ENCODE peak calls at places on chromosomes 3 and 15, in six cellular contexts. One of them, this sample, is unnamed.

GRCh38 chr3:113275876-113276580 is 64.7 kb downstream of the BOC start:
- DNase-seq in activated CD4-positive, alpha-beta T cell treated with anti-CD3 and anti-CD28 coated beads, Interleukin-2, amount 10 ng/mL, durations not matched to agents 7 days and 5 days: no peak
- DNase-seq in activated CD8-positive, alpha-beta memory T cell treated with anti-CD3 and anti-CD28 coated beads, Interleukin-2, amount 50 U/mL, for 48 hours: no peak
- DNase-seq in left cardiac atrium: peak
- DNase-seq in activated naive CD8-positive, alpha-beta T cell treated with anti-CD3 and anti-CD28 coated beads, Interleukin-2, amount 50 U/mL, for 24 hours: peak
- DNase-seq in fibroblast of the conjunctiva: peak
- DNase-seq in this sample: no peak

GRCh38 chr3:49673715-49674490 is at the start of gene APEH:
- DNase-seq in activated CD4-positive, alpha-beta T cell treated with anti-CD3 and anti-CD28 coated beads, Interleukin-2, amount 10 ng/mL, durations not matched to agents 7 days and 5 days: peak
- DNase-seq in left cardiac atrium: peak
- DNase-seq in activated CD8-positive, alpha-beta memory T cell treated with anti-CD3 and anti-CD28 coated beads, Interleukin-2, amount 50 U/mL, for 48 hours: peak
- DNase-seq in fibroblast of the conjunctiva: peak
- DNase-seq in activated naive CD8-positive, alpha-beta T cell treated with anti-CD3 and anti-CD28 coated beads, Interleukin-2, amount 50 U/mL, for 24 hours: peak
- DNase-seq in this sample: no peak

GRCh38 chr3:72938471-72939265 is 50.8 kb downstream of the GXYLT2 start:
- DNase-seq in activated CD8-positive, alpha-beta memory T cell treated with anti-CD3 and anti-CD28 coated beads, Interleukin-2, amount 50 U/mL, for 48 hours: no peak
- DNase-seq in activated CD4-positive, alpha-beta T cell treated with anti-CD3 and anti-CD28 coated beads, Interleukin-2, amount 10 ng/mL, durations not matched to agents 7 days and 5 days: peak
- DNase-seq in activated naive CD8-positive, alpha-beta T cell treated with anti-CD3 and anti-CD28 coated beads, Interleukin-2, amount 50 U/mL, for 24 hours: no peak
- DNase-seq in fibroblast of the conjunctiva: peak
- DNase-seq in left cardiac atrium: peak
- DNase-seq in this sample: no peak

GRCh38 chr3:126870608-126871210 is 112.2 kb upstream of the PLXNA1 start:
- DNase-seq in activated naive CD8-positive, alpha-beta T cell treated with anti-CD3 and anti-CD28 coated beads, Interleukin-2, amount 50 U/mL, for 24 hours: no peak
- DNase-seq in activated CD8-positive, alpha-beta memory T cell treated with anti-CD3 and anti-CD28 coated beads, Interleukin-2, amount 50 U/mL, for 48 hours: no peak
- DNase-seq in fibroblast of the conjunctiva: no peak
- DNase-seq in left cardiac atrium: no peak
- DNase-seq in activated CD4-positive, alpha-beta T cell treated with anti-CD3 and anti-CD28 coated beads, Interleukin-2, amount 10 ng/mL, durations not matched to agents 7 days and 5 days: no peak
- DNase-seq in this sample: no peak

GRCh38 chr3:57942872-57943283 is 65.3 kb upstream of the FLNB start:
- DNase-seq in activated CD4-positive, alpha-beta T cell treated with anti-CD3 and anti-CD28 coated beads, Interleukin-2, amount 10 ng/mL, durations not matched to agents 7 days and 5 days: no peak
- DNase-seq in activated CD8-positive, alpha-beta memory T cell treated with anti-CD3 and anti-CD28 coated beads, Interleukin-2, amount 50 U/mL, for 48 hours: no peak
- DNase-seq in activated naive CD8-positive, alpha-beta T cell treated with anti-CD3 and anti-CD28 coated beads, Interleukin-2, amount 50 U/mL, for 24 hours: no peak
- DNase-seq in fibroblast of the conjunctiva: no peak
- DNase-seq in left cardiac atrium: peak
- DNase-seq in this sample: no peak

GRCh38 chr3:196268270-196269163 is 19.0 kb downstream of the PCYT1A start:
- DNase-seq in fibroblast of the conjunctiva: peak
- DNase-seq in left cardiac atrium: no peak
- DNase-seq in activated CD8-positive, alpha-beta memory T cell treated with anti-CD3 and anti-CD28 coated beads, Interleukin-2, amount 50 U/mL, for 48 hours: peak
- DNase-seq in activated CD4-positive, alpha-beta T cell treated with anti-CD3 and anti-CD28 coated beads, Interleukin-2, amount 10 ng/mL, durations not matched to agents 7 days and 5 days: no peak
- DNase-seq in activated naive CD8-positive, alpha-beta T cell treated with anti-CD3 and anti-CD28 coated beads, Interleukin-2, amount 50 U/mL, for 24 hours: no peak
- DNase-seq in this sample: no peak

GRCh38 chr15:78661001-78661400 is 20.0 kb upstream of the CHRNB4 start:
- DNase-seq in fibroblast of the conjunctiva: no peak
- DNase-seq in activated CD8-positive, alpha-beta memory T cell treated with anti-CD3 and anti-CD28 coated beads, Interleukin-2, amount 50 U/mL, for 48 hours: no peak
- DNase-seq in left cardiac atrium: no peak
- DNase-seq in activated naive CD8-positive, alpha-beta T cell treated with anti-CD3 and anti-CD28 coated beads, Interleukin-2, amount 50 U/mL, for 24 hours: no peak
- DNase-seq in activated CD4-positive, alpha-beta T cell treated with anti-CD3 and anti-CD28 coated beads, Interleukin-2, amount 10 ng/mL, durations not matched to agents 7 days and 5 days: no peak
- DNase-seq in this sample: no peak

GRCh38 chr15:63997715-63998442 is 48.4 kb downstream of the DAPK2 start:
- DNase-seq in activated CD4-positive, alpha-beta T cell treated with anti-CD3 and anti-CD28 coated beads, Interleukin-2, amount 10 ng/mL, durations not matched to agents 7 days and 5 days: no peak
- DNase-seq in activated naive CD8-positive, alpha-beta T cell treated with anti-CD3 and anti-CD28 coated beads, Interleukin-2, amount 50 U/mL, for 24 hours: no peak
- DNase-seq in left cardiac atrium: no peak
- DNase-seq in fibroblast of the conjunctiva: no peak
- DNase-seq in activated CD8-positive, alpha-beta memory T cell treated with anti-CD3 and anti-CD28 coated beads, Interleukin-2, amount 50 U/mL, for 48 hours: no peak
- DNase-seq in this sample: no peak

GRCh38 chr15:85692873-85693272 is 101.9 kb downstream of the KLHL25 start:
- DNase-seq in activated naive CD8-positive, alpha-beta T cell treated with anti-CD3 and anti-CD28 coated beads, Interleukin-2, amount 50 U/mL, for 24 hours: no peak
- DNase-seq in fibroblast of the conjunctiva: no peak
- DNase-seq in activated CD4-positive, alpha-beta T cell treated with anti-CD3 and anti-CD28 coated beads, Interleukin-2, amount 10 ng/mL, durations not matched to agents 7 days and 5 days: peak
- DNase-seq in activated CD8-positive, alpha-beta memory T cell treated with anti-CD3 and anti-CD28 coated beads, Interleukin-2, amount 50 U/mL, for 48 hours: no peak
- DNase-seq in left cardiac atrium: no peak
- DNase-seq in this sample: no peak

GRCh38 chr3:148992027-148992634 is 791 bp downstream of the GYG1 start:
- DNase-seq in activated naive CD8-positive, alpha-beta T cell treated with anti-CD3 and anti-CD28 coated beads, Interleukin-2, amount 50 U/mL, for 24 hours: peak
- DNase-seq in left cardiac atrium: peak
- DNase-seq in activated CD8-positive, alpha-beta memory T cell treated with anti-CD3 and anti-CD28 coated beads, Interleukin-2, amount 50 U/mL, for 48 hours: peak
- DNase-seq in fibroblast of the conjunctiva: no peak
- DNase-seq in activated CD4-positive, alpha-beta T cell treated with anti-CD3 and anti-CD28 coated beads, Interleukin-2, amount 10 ng/mL, durations not matched to agents 7 days and 5 days: peak
- DNase-seq in this sample: no peak

GRCh38 chr3:33668618-33669017 is 49.4 kb downstream of the CLASP2 start:
- DNase-seq in activated naive CD8-positive, alpha-beta T cell treated with anti-CD3 and anti-CD28 coated beads, Interleukin-2, amount 50 U/mL, for 24 hours: no peak
- DNase-seq in fibroblast of the conjunctiva: no peak
- DNase-seq in activated CD8-positive, alpha-beta memory T cell treated with anti-CD3 and anti-CD28 coated beads, Interleukin-2, amount 50 U/mL, for 48 hours: no peak
- DNase-seq in left cardiac atrium: no peak
- DNase-seq in activated CD4-positive, alpha-beta T cell treated with anti-CD3 and anti-CD28 coated beads, Interleukin-2, amount 10 ng/mL, durations not matched to agents 7 days and 5 days: no peak
- DNase-seq in this sample: no peak

GRCh38 chr3:128168830-128169229 is 15.5 kb downstream of the EEFSEC start:
- DNase-seq in fibroblast of the conjunctiva: no peak
- DNase-seq in activated naive CD8-positive, alpha-beta T cell treated with anti-CD3 and anti-CD28 coated beads, Interleukin-2, amount 50 U/mL, for 24 hours: no peak
- DNase-seq in left cardiac atrium: no peak
- DNase-seq in activated CD4-positive, alpha-beta T cell treated with anti-CD3 and anti-CD28 coated beads, Interleukin-2, amount 10 ng/mL, durations not matched to agents 7 days and 5 days: no peak
- DNase-seq in activated CD8-positive, alpha-beta memory T cell treated with anti-CD3 and anti-CD28 coated beads, Interleukin-2, amount 50 U/mL, for 48 hours: no peak
- DNase-seq in this sample: no peak

GRCh38 chr3:23567917-23568316 is 237.8 kb upstream of the UBE2E1 start:
- DNase-seq in activated CD8-positive, alpha-beta memory T cell treated with anti-CD3 and anti-CD28 coated beads, Interleukin-2, amount 50 U/mL, for 48 hours: no peak
- DNase-seq in fibroblast of the conjunctiva: peak
- DNase-seq in activated naive CD8-positive, alpha-beta T cell treated with anti-CD3 and anti-CD28 coated beads, Interleukin-2, amount 50 U/mL, for 24 hours: no peak
- DNase-seq in activated CD4-positive, alpha-beta T cell treated with anti-CD3 and anti-CD28 coated beads, Interleukin-2, amount 10 ng/mL, durations not matched to agents 7 days and 5 days: no peak
- DNase-seq in left cardiac atrium: no peak
- DNase-seq in this sample: no peak

GRCh38 chr15:44207643-44208042 is 12.6 kb upstream of the FRMD5 start:
- DNase-seq in fibroblast of the conjunctiva: no peak
- DNase-seq in activated naive CD8-positive, alpha-beta T cell treated with anti-CD3 and anti-CD28 coated beads, Interleukin-2, amount 50 U/mL, for 24 hours: no peak
- DNase-seq in activated CD8-positive, alpha-beta memory T cell treated with anti-CD3 and anti-CD28 coated beads, Interleukin-2, amount 50 U/mL, for 48 hours: no peak
- DNase-seq in left cardiac atrium: no peak
- DNase-seq in activated CD4-positive, alpha-beta T cell treated with anti-CD3 and anti-CD28 coated beads, Interleukin-2, amount 10 ng/mL, durations not matched to agents 7 days and 5 days: no peak
- DNase-seq in this sample: no peak

GRCh38 chr3:198092276-198092675 is 132.3 kb downstream of the LMLN start:
- DNase-seq in fibroblast of the conjunctiva: no peak
- DNase-seq in activated CD8-positive, alpha-beta memory T cell treated with anti-CD3 and anti-CD28 coated beads, Interleukin-2, amount 50 U/mL, for 48 hours: no peak
- DNase-seq in activated CD4-positive, alpha-beta T cell treated with anti-CD3 and anti-CD28 coated beads, Interleukin-2, amount 10 ng/mL, durations not matched to agents 7 days and 5 days: no peak
- DNase-seq in activated naive CD8-positive, alpha-beta T cell treated with anti-CD3 and anti-CD28 coated beads, Interleukin-2, amount 50 U/mL, for 24 hours: no peak
- DNase-seq in left cardiac atrium: no peak
- DNase-seq in this sample: no peak

GRCh38 chr15:73955326-73955725 is 29.1 kb downstream of the LOXL1 start:
- DNase-seq in left cardiac atrium: no peak
- DNase-seq in activated CD8-positive, alpha-beta memory T cell treated with anti-CD3 and anti-CD28 coated beads, Interleukin-2, amount 50 U/mL, for 48 hours: no peak
- DNase-seq in fibroblast of the conjunctiva: no peak
- DNase-seq in activated CD4-positive, alpha-beta T cell treated with anti-CD3 and anti-CD28 coated beads, Interleukin-2, amount 10 ng/mL, durations not matched to agents 7 days and 5 days: no peak
- DNase-seq in activated naive CD8-positive, alpha-beta T cell treated with anti-CD3 and anti-CD28 coated beads, Interleukin-2, amount 50 U/mL, for 24 hours: no peak
- DNase-seq in this sample: no peak

GRCh38 chr3:182969277-182969676 is 11.1 kb downstream of the DCUN1D1 start:
- DNase-seq in activated CD4-positive, alpha-beta T cell treated with anti-CD3 and anti-CD28 coated beads, Interleukin-2, amount 10 ng/mL, durations not matched to agents 7 days and 5 days: no peak
- DNase-seq in left cardiac atrium: no peak
- DNase-seq in fibroblast of the conjunctiva: peak
- DNase-seq in activated CD8-positive, alpha-beta memory T cell treated with anti-CD3 and anti-CD28 coated beads, Interleukin-2, amount 50 U/mL, for 48 hours: no peak
- DNase-seq in activated naive CD8-positive, alpha-beta T cell treated with anti-CD3 and anti-CD28 coated beads, Interleukin-2, amount 50 U/mL, for 24 hours: no peak
- DNase-seq in this sample: no peak

GRCh38 chr3:27090265-27091041 is 278.7 kb downstream of the NEK10 start:
- DNase-seq in activated CD8-positive, alpha-beta memory T cell treated with anti-CD3 and anti-CD28 coated beads, Interleukin-2, amount 50 U/mL, for 48 hours: no peak
- DNase-seq in left cardiac atrium: no peak
- DNase-seq in activated CD4-positive, alpha-beta T cell treated with anti-CD3 and anti-CD28 coated beads, Interleukin-2, amount 10 ng/mL, durations not matched to agents 7 days and 5 days: no peak
- DNase-seq in activated naive CD8-positive, alpha-beta T cell treated with anti-CD3 and anti-CD28 coated beads, Interleukin-2, amount 50 U/mL, for 24 hours: no peak
- DNase-seq in fibroblast of the conjunctiva: no peak
- DNase-seq in this sample: no peak

GRCh38 chr3:189041482-189042090 is 130.2 kb upstream of the TPRG1 start:
- DNase-seq in left cardiac atrium: peak
- DNase-seq in fibroblast of the conjunctiva: no peak
- DNase-seq in activated CD4-positive, alpha-beta T cell treated with anti-CD3 and anti-CD28 coated beads, Interleukin-2, amount 10 ng/mL, durations not matched to agents 7 days and 5 days: peak
- DNase-seq in activated naive CD8-positive, alpha-beta T cell treated with anti-CD3 and anti-CD28 coated beads, Interleukin-2, amount 50 U/mL, for 24 hours: peak
- DNase-seq in activated CD8-positive, alpha-beta memory T cell treated with anti-CD3 and anti-CD28 coated beads, Interleukin-2, amount 50 U/mL, for 48 hours: peak
- DNase-seq in this sample: peak

GRCh38 chr15:28022181-28022580 is 76.9 kb downstream of the OCA2 start:
- DNase-seq in activated CD8-positive, alpha-beta memory T cell treated with anti-CD3 and anti-CD28 coated beads, Interleukin-2, amount 50 U/mL, for 48 hours: no peak
- DNase-seq in left cardiac atrium: no peak
- DNase-seq in activated naive CD8-positive, alpha-beta T cell treated with anti-CD3 and anti-CD28 coated beads, Interleukin-2, amount 50 U/mL, for 24 hours: no peak
- DNase-seq in activated CD4-positive, alpha-beta T cell treated with anti-CD3 and anti-CD28 coated beads, Interleukin-2, amount 10 ng/mL, durations not matched to agents 7 days and 5 days: no peak
- DNase-seq in fibroblast of the conjunctiva: no peak
- DNase-seq in this sample: no peak

GRCh38 chr3:52333869-52334557 is 17.9 kb downstream of the DNAH1 start:
- DNase-seq in activated CD4-positive, alpha-beta T cell treated with anti-CD3 and anti-CD28 coated beads, Interleukin-2, amount 10 ng/mL, durations not matched to agents 7 days and 5 days: no peak
- DNase-seq in left cardiac atrium: no peak
- DNase-seq in activated CD8-positive, alpha-beta memory T cell treated with anti-CD3 and anti-CD28 coated beads, Interleukin-2, amount 50 U/mL, for 48 hours: no peak
- DNase-seq in activated naive CD8-positive, alpha-beta T cell treated with anti-CD3 and anti-CD28 coated beads, Interleukin-2, amount 50 U/mL, for 24 hours: no peak
- DNase-seq in fibroblast of the conjunctiva: no peak
- DNase-seq in this sample: no peak

GRCh38 chr3:39148116-39149058 is 5.0 kb downstream of the CSRNP1 start:
- DNase-seq in activated CD4-positive, alpha-beta T cell treated with anti-CD3 and anti-CD28 coated beads, Interleukin-2, amount 10 ng/mL, durations not matched to agents 7 days and 5 days: peak
- DNase-seq in fibroblast of the conjunctiva: no peak
- DNase-seq in left cardiac atrium: peak
- DNase-seq in activated CD8-positive, alpha-beta memory T cell treated with anti-CD3 and anti-CD28 coated beads, Interleukin-2, amount 50 U/mL, for 48 hours: peak
- DNase-seq in activated naive CD8-positive, alpha-beta T cell treated with anti-CD3 and anti-CD28 coated beads, Interleukin-2, amount 50 U/mL, for 24 hours: no peak
- DNase-seq in this sample: no peak

GRCh38 chr15:88090406-88091085 is 166.0 kb downstream of the NTRK3 start:
- DNase-seq in fibroblast of the conjunctiva: no peak
- DNase-seq in activated naive CD8-positive, alpha-beta T cell treated with anti-CD3 and anti-CD28 coated beads, Interleukin-2, amount 50 U/mL, for 24 hours: no peak
- DNase-seq in activated CD4-positive, alpha-beta T cell treated with anti-CD3 and anti-CD28 coated beads, Interleukin-2, amount 10 ng/mL, durations not matched to agents 7 days and 5 days: no peak
- DNase-seq in left cardiac atrium: no peak
- DNase-seq in activated CD8-positive, alpha-beta memory T cell treated with anti-CD3 and anti-CD28 coated beads, Interleukin-2, amount 50 U/mL, for 48 hours: no peak
- DNase-seq in this sample: no peak

GRCh38 chr3:145820175-145820574 is 340.8 kb downstream of the PLOD2 start:
- DNase-seq in left cardiac atrium: no peak
- DNase-seq in activated CD4-positive, alpha-beta T cell treated with anti-CD3 and anti-CD28 coated beads, Interleukin-2, amount 10 ng/mL, durations not matched to agents 7 days and 5 days: no peak
- DNase-seq in activated CD8-positive, alpha-beta memory T cell treated with anti-CD3 and anti-CD28 coated beads, Interleukin-2, amount 50 U/mL, for 48 hours: no peak
- DNase-seq in fibroblast of the conjunctiva: no peak
- DNase-seq in activated naive CD8-positive, alpha-beta T cell treated with anti-CD3 and anti-CD28 coated beads, Interleukin-2, amount 50 U/mL, for 24 hours: no peak
- DNase-seq in this sample: no peak

GRCh38 chr3:156705761-156706631 is 31.6 kb downstream of the TIPARP start:
- DNase-seq in left cardiac atrium: no peak
- DNase-seq in fibroblast of the conjunctiva: no peak
- DNase-seq in activated CD4-positive, alpha-beta T cell treated with anti-CD3 and anti-CD28 coated beads, Interleukin-2, amount 10 ng/mL, durations not matched to agents 7 days and 5 days: no peak
- DNase-seq in activated naive CD8-positive, alpha-beta T cell treated with anti-CD3 and anti-CD28 coated beads, Interleukin-2, amount 50 U/mL, for 24 hours: no peak
- DNase-seq in activated CD8-positive, alpha-beta memory T cell treated with anti-CD3 and anti-CD28 coated beads, Interleukin-2, amount 50 U/mL, for 48 hours: no peak
- DNase-seq in this sample: no peak

GRCh38 chr15:65792130-65792987 is at the start of gene DENND4A:
- DNase-seq in left cardiac atrium: peak
- DNase-seq in activated CD8-positive, alpha-beta memory T cell treated with anti-CD3 and anti-CD28 coated beads, Interleukin-2, amount 50 U/mL, for 48 hours: peak
- DNase-seq in fibroblast of the conjunctiva: peak
- DNase-seq in activated naive CD8-positive, alpha-beta T cell treated with anti-CD3 and anti-CD28 coated beads, Interleukin-2, amount 50 U/mL, for 24 hours: peak
- DNase-seq in activated CD4-positive, alpha-beta T cell treated with anti-CD3 and anti-CD28 coated beads, Interleukin-2, amount 10 ng/mL, durations not matched to agents 7 days and 5 days: peak
- DNase-seq in this sample: peak

GRCh38 chr3:71584216-71585061 is 911 bp upstream of the FOXP1 start:
- DNase-seq in activated CD8-positive, alpha-beta memory T cell treated with anti-CD3 and anti-CD28 coated beads, Interleukin-2, amount 50 U/mL, for 48 hours: peak
- DNase-seq in fibroblast of the conjunctiva: no peak
- DNase-seq in activated naive CD8-positive, alpha-beta T cell treated with anti-CD3 and anti-CD28 coated beads, Interleukin-2, amount 50 U/mL, for 24 hours: peak
- DNase-seq in left cardiac atrium: peak
- DNase-seq in activated CD4-positive, alpha-beta T cell treated with anti-CD3 and anti-CD28 coated beads, Interleukin-2, amount 10 ng/mL, durations not matched to agents 7 days and 5 days: peak
- DNase-seq in this sample: no peak

This sample was measured in esophagus squamous epithelium.